ENCODE peak calls at places on chromosomes 6 and 20, in ten cellular contexts. H is fibroblast of mammary gland, C is omental fat pad, K is cardiac fibroblast, D is IMR-90, E is Calu3, M is esophagus squamous epithelium, O is RWPE1, U is stomach, J is psoas muscle. T is an unnamed sample.

GRCh38 chr6:140193269-140193668 is 818.8 kb upstream of the CITED2 start:
- DNase-seq in D (no peak), J (no peak), H (no peak), M (no peak), K (no peak), O (no peak), E (no peak), C (no peak), U (no peak), T (no peak)

GRCh38 chr20:5638023-5638422 is 112.2 kb upstream of the SHLD1 start:
- DNase-seq in H (no peak), J (no peak), C (no peak), O (no peak), M (no peak), K (no peak), U (no peak), D (no peak), E (no peak), T (no peak)

GRCh38 chr6:142946924-142947701 is 2.1 kb upstream of the HIVEP2 start:
- DNase-seq in O (peak), E (peak), H (peak), D (peak), U (peak), K (peak), M (no peak), J (peak), C (peak), T (peak)

GRCh38 chr6:143675946-143676345 is 1.8 kb upstream of the PHACTR2 start:
- DNase-seq in E (no peak), J (no peak), C (no peak), U (no peak), K (peak), H (peak), D (peak), M (no peak), O (no peak), T (no peak)

GRCh38 chr6:54525731-54526130 is 217.5 kb downstream of the TINAG start:
- DNase-seq in H (peak), E (no peak), U (no peak), K (peak), O (no peak), C (no peak), J (no peak), M (no peak), D (peak), T (no peak)

GRCh38 chr20:48275737-48276342 is 490.6 kb upstream of the SULF2 start:
- DNase-seq in O (no peak), E (no peak), M (no peak), K (no peak), H (no peak), J (no peak), D (no peak), C (no peak), U (no peak), T (no peak)

GRCh38 chr6:3068329-3069223 is at the start of gene RIPK1:
- DNase-seq in H (peak), E (peak), O (peak), D (peak), M (peak), C (peak), K (peak), J (peak), U (peak), T (peak)

GRCh38 chr6:167157414-167157813 is 366 bp downstream of the GPR31 start:
- DNase-seq in K (no peak), C (no peak), U (no peak), M (no peak), E (no peak), O (no peak), H (no peak), D (no peak), J (no peak), T (no peak)

GRCh38 chr20:24423794-24424307 is 45.6 kb upstream of the SYNDIG1 start:
- DNase-seq in K (no peak), D (no peak), M (no peak), U (no peak), O (no peak), C (no peak), E (no peak), H (no peak), J (no peak), T (no peak)

GRCh38 chr20:63617876-63618265 is 9.0 kb downstream of the GMEB2 start:
- DNase-seq in K (no peak), H (no peak), C (no peak), D (no peak), M (no peak), O (no peak), J (no peak), E (no peak), U (no peak), T (no peak)

GRCh38 chr6:79570802-79571367 is 33.7 kb upstream of the LCA5 start:
- DNase-seq in D (peak), H (peak), C (no peak), J (no peak), U (no peak), E (no peak), O (peak), M (no peak), K (peak), T (no peak)

GRCh38 chr20:33119725-33120720 is 40.6 kb downstream of the BPIFB4 start:
- DNase-seq in U (no peak), D (no peak), M (no peak), C (no peak), O (peak), E (no peak), J (no peak), K (peak), H (no peak), T (no peak)
- TF ChIP-seq CTCF in U (no peak), D (no peak), M (no peak), C (no peak), O (no peak), E (no peak), J (no peak), K (no peak), H (no peak), T (no peak)

GRCh38 chr6:135182120-135182992 is 1.2 kb downstream of the MYB start:
- DNase-seq in M (no peak), E (peak), O (no peak), J (peak), U (peak), C (no peak), H (no peak), D (no peak), K (peak), T (peak)

GRCh38 chr6:135180458-135181332 is at the start of gene MYB:
- DNase-seq in C (no peak), M (no peak), H (peak), D (peak), K (peak), J (peak), U (peak), O (peak), E (peak), T (peak)

GRCh38 chr6:135183532-135184440 is 2.7 kb downstream of the MYB start:
- DNase-seq in J (peak), U (peak), O (no peak), D (peak), H (peak), C (no peak), K (peak), E (peak), M (no peak), T (peak)

GRCh38 chr6:135181333-135182119 is 418 bp downstream of the MYB start:
- DNase-seq in U (no peak), J (peak), D (no peak), K (peak), M (no peak), O (no peak), C (no peak), E (no peak), H (no peak), T (no peak)

GRCh38 chr6:135182993-135183531 is 2.0 kb downstream of the MYB start:
- DNase-seq in U (peak), H (no peak), C (no peak), J (no peak), D (no peak), E (peak), O (no peak), K (no peak), M (no peak), T (peak)
- TF ChIP-seq CTCF in U (no peak), H (no peak), C (no peak), J (no peak), D (no peak), E (no peak), O (no peak), K (no peak), M (no peak), T (peak)

GRCh38 chr6:145137425-145137824 is 597.9 kb downstream of the EPM2A start:
- DNase-seq in C (no peak), E (no peak), J (no peak), U (no peak), D (peak), H (peak), O (no peak), M (no peak), K (peak), T (no peak)
- TF ChIP-seq CTCF in C (no peak), E (no peak), J (no peak), U (no peak), D (peak), H (peak), O (no peak), M (no peak), K (peak), T (peak)

GRCh38 chr6:141677598-141678211 is 455.0 kb upstream of the GJE1 start:
- DNase-seq in O (peak), D (peak), J (no peak), M (no peak), U (no peak), K (peak), H (peak), C (no peak), E (peak), T (no peak)
- TF ChIP-seq CTCF in O (peak), D (peak), J (peak), M (peak), U (no peak), K (peak), H (peak), C (no peak), E (peak), T (peak)

GRCh38 chr6:107496892-107497684 is 7.2 kb downstream of the SOBP start:
- DNase-seq in C (no peak), M (no peak), D (no peak), U (no peak), J (no peak), H (no peak), K (no peak), O (no peak), E (no peak), T (no peak)
- TF ChIP-seq CTCF in C (no peak), M (no peak), D (no peak), U (no peak), J (no peak), H (no peak), K (no peak), O (no peak), E (no peak), T (no peak)